ENCODE peak calls at places on chromosome 5, in six cellular contexts. One of them, this sample, is unnamed.

GRCh38 chr5:93092349-93093105 is 488.5 kb downstream of the NR2F1-AS1 start:
- DNase-seq in HS-5: no peak
- DNase-seq in T-helper 2 cell: no peak
- DNase-seq in hepatic stellate cell: no peak
- DNase-seq in T-helper 9 cell: no peak
- DNase-seq in body of pancreas: no peak
- DNase-seq in this sample: no peak

GRCh38 chr5:81852277-81853004 is 101.5 kb upstream of the SSBP2 start:
- DNase-seq in HS-5: no peak
- DNase-seq in T-helper 2 cell: no peak
- DNase-seq in hepatic stellate cell: no peak
- DNase-seq in T-helper 9 cell: no peak
- DNase-seq in body of pancreas: peak; percentile 24
- DNase-seq in this sample: no peak

GRCh38 chr5:34410411-34411139 is 245.6 kb upstream of the RAI14 start:
- DNase-seq in HS-5: no peak
- DNase-seq in T-helper 2 cell: no peak
- DNase-seq in hepatic stellate cell: peak; percentile 17
- DNase-seq in T-helper 9 cell: no peak
- DNase-seq in body of pancreas: no peak
- DNase-seq in this sample: no peak

GRCh38 chr5:139574641-139575312 is 13.6 kb downstream of the UBE2D2 start:
- DNase-seq in HS-5: no peak
- DNase-seq in T-helper 2 cell: no peak
- DNase-seq in hepatic stellate cell: peak; percentile 24
- DNase-seq in T-helper 9 cell: no peak
- DNase-seq in body of pancreas: no peak
- DNase-seq in this sample: peak; percentile 61

GRCh38 chr5:149957855-149958254 is 2.7 kb upstream of the SLC26A2 start:
- DNase-seq in HS-5: no peak
- DNase-seq in T-helper 2 cell: no peak
- DNase-seq in hepatic stellate cell: no peak
- DNase-seq in T-helper 9 cell: no peak
- DNase-seq in body of pancreas: no peak
- DNase-seq in this sample: no peak

GRCh38 chr5:147522435-147522834 is 12.6 kb upstream of the DPYSL3 start:
- DNase-seq in HS-5: peak; percentile 64
- DNase-seq in T-helper 2 cell: no peak
- DNase-seq in hepatic stellate cell: no peak
- DNase-seq in T-helper 9 cell: no peak
- DNase-seq in body of pancreas: no peak
- DNase-seq in this sample: no peak

GRCh38 chr5:136149891-136150290 is 17.2 kb downstream of the SMAD5 start:
- DNase-seq in HS-5: no peak
- DNase-seq in T-helper 2 cell: no peak
- DNase-seq in hepatic stellate cell: no peak
- DNase-seq in T-helper 9 cell: no peak
- DNase-seq in body of pancreas: no peak
- DNase-seq in this sample: no peak

GRCh38 chr5:36398137-36398536 is 96.4 kb upstream of the RANBP3L start:
- DNase-seq in HS-5: no peak
- DNase-seq in T-helper 2 cell: no peak
- DNase-seq in hepatic stellate cell: no peak
- DNase-seq in T-helper 9 cell: no peak
- DNase-seq in body of pancreas: no peak
- DNase-seq in this sample: no peak

GRCh38 chr5:102663771-102664530 is 91.2 kb upstream of the PAM start:
- DNase-seq in HS-5: no peak
- DNase-seq in T-helper 2 cell: no peak
- DNase-seq in hepatic stellate cell: peak; percentile 4
- DNase-seq in T-helper 9 cell: no peak
- DNase-seq in body of pancreas: no peak
- DNase-seq in this sample: no peak

GRCh38 chr5:172903790-172904189 is 55.4 kb upstream of the RPL26L1 start:
- DNase-seq in HS-5: peak; percentile 31
- DNase-seq in T-helper 2 cell: no peak
- DNase-seq in hepatic stellate cell: peak; percentile 51
- DNase-seq in T-helper 9 cell: no peak
- DNase-seq in body of pancreas: peak; percentile 85
- DNase-seq in this sample: no peak

GRCh38 chr5:16906255-16906654 is 29.8 kb downstream of the MYO10 start:
- DNase-seq in HS-5: no peak
- DNase-seq in T-helper 2 cell: no peak
- DNase-seq in hepatic stellate cell: no peak
- DNase-seq in T-helper 9 cell: no peak
- DNase-seq in body of pancreas: no peak
- DNase-seq in this sample: no peak

GRCh38 chr5:147892696-147893296 is 13.5 kb downstream of the C5orf46 start:
- DNase-seq in HS-5: no peak
- DNase-seq in T-helper 2 cell: no peak
- DNase-seq in hepatic stellate cell: peak; percentile 7
- DNase-seq in T-helper 9 cell: no peak
- DNase-seq in body of pancreas: peak; percentile 47
- DNase-seq in this sample: no peak

GRCh38 chr5:76403963-76404693 is 1.0 kb downstream of the IQGAP2 start:
- DNase-seq in HS-5: no peak
- DNase-seq in T-helper 2 cell: peak; percentile 40
- DNase-seq in hepatic stellate cell: no peak
- DNase-seq in T-helper 9 cell: peak; percentile 62
- DNase-seq in body of pancreas: peak; percentile 89
- DNase-seq in this sample: peak; percentile 91

GRCh38 chr5:77499973-77500372 is 7.9 kb upstream of the WDR41 start:
- DNase-seq in HS-5: no peak
- DNase-seq in T-helper 2 cell: no peak
- DNase-seq in hepatic stellate cell: no peak
- DNase-seq in T-helper 9 cell: no peak
- DNase-seq in body of pancreas: no peak
- DNase-seq in this sample: no peak

GRCh38 chr5:171450423-171451246 is 31.2 kb downstream of the FGF18 start:
- DNase-seq in HS-5: peak; percentile 24
- DNase-seq in T-helper 2 cell: no peak
- DNase-seq in hepatic stellate cell: peak; percentile 73
- DNase-seq in T-helper 9 cell: no peak
- DNase-seq in body of pancreas: peak; percentile 54
- DNase-seq in this sample: peak; percentile 31

GRCh38 chr5:10595678-10596309 is 31.9 kb downstream of the ANKRD33B start:
- DNase-seq in HS-5: peak; percentile 94
- DNase-seq in T-helper 2 cell: no peak
- DNase-seq in hepatic stellate cell: peak; percentile 83
- DNase-seq in T-helper 9 cell: no peak
- DNase-seq in body of pancreas: peak; percentile 28
- DNase-seq in this sample: no peak

GRCh38 chr5:142801495-142801871 is 31.3 kb downstream of the ARHGAP26 start:
- DNase-seq in HS-5: no peak
- DNase-seq in T-helper 2 cell: no peak
- DNase-seq in hepatic stellate cell: no peak
- DNase-seq in T-helper 9 cell: no peak
- DNase-seq in body of pancreas: no peak
- DNase-seq in this sample: no peak

GRCh38 chr5:35172526-35172925 is 57.8 kb downstream of the PRLR start:
- DNase-seq in HS-5: no peak
- DNase-seq in T-helper 2 cell: no peak
- DNase-seq in hepatic stellate cell: no peak
- DNase-seq in T-helper 9 cell: no peak
- DNase-seq in body of pancreas: no peak
- DNase-seq in this sample: no peak

GRCh38 chr5:77086611-77087483 is at the start of gene ZBED3:
- DNase-seq in HS-5: peak; percentile 48
- DNase-seq in T-helper 2 cell: peak; percentile 11
- DNase-seq in hepatic stellate cell: peak; percentile 65
- DNase-seq in T-helper 9 cell: peak; percentile 30
- DNase-seq in body of pancreas: peak; percentile 85
- DNase-seq in this sample: peak; percentile 64

GRCh38 chr5:146313027-146313426 is 25.6 kb upstream of the POU4F3 start:
- DNase-seq in HS-5: no peak
- DNase-seq in T-helper 2 cell: no peak
- DNase-seq in hepatic stellate cell: no peak
- DNase-seq in T-helper 9 cell: no peak
- DNase-seq in body of pancreas: no peak
- DNase-seq in this sample: no peak

GRCh38 chr5:154646841-154647759 is 108.1 kb upstream of the LARP1 start:
- DNase-seq in HS-5: no peak
- DNase-seq in T-helper 2 cell: no peak
- DNase-seq in hepatic stellate cell: peak; percentile 37
- DNase-seq in T-helper 9 cell: no peak
- DNase-seq in body of pancreas: peak; percentile 90
- DNase-seq in this sample: peak; percentile 70

GRCh38 chr5:73405691-73406090 is 42.9 kb downstream of the FOXD1 start:
- DNase-seq in HS-5: no peak
- DNase-seq in T-helper 2 cell: no peak
- DNase-seq in hepatic stellate cell: no peak
- DNase-seq in T-helper 9 cell: no peak
- DNase-seq in body of pancreas: no peak
- DNase-seq in this sample: no peak

GRCh38 chr5:148085934-148086333 is 22.2 kb downstream of the SPINK5 start:
- DNase-seq in HS-5: no peak
- DNase-seq in T-helper 2 cell: no peak
- DNase-seq in hepatic stellate cell: no peak
- DNase-seq in T-helper 9 cell: no peak
- DNase-seq in body of pancreas: no peak
- DNase-seq in this sample: no peak

GRCh38 chr5:1493941-1494340 is 29.8 kb downstream of the LPCAT1 start:
- DNase-seq in HS-5: no peak
- DNase-seq in T-helper 2 cell: no peak
- DNase-seq in hepatic stellate cell: no peak
- DNase-seq in T-helper 9 cell: no peak
- DNase-seq in body of pancreas: no peak
- DNase-seq in this sample: no peak

GRCh38 chr5:102625446-102625845 is 126.6 kb upstream of the SLCO6A1 start:
- DNase-seq in HS-5: no peak
- DNase-seq in T-helper 2 cell: no peak
- DNase-seq in hepatic stellate cell: no peak
- DNase-seq in T-helper 9 cell: no peak
- DNase-seq in body of pancreas: no peak
- DNase-seq in this sample: no peak

GRCh38 chr5:159441441-159441840 is 111.2 kb upstream of the IL12B start:
- DNase-seq in HS-5: no peak
- DNase-seq in T-helper 2 cell: no peak
- DNase-seq in hepatic stellate cell: no peak
- DNase-seq in T-helper 9 cell: no peak
- DNase-seq in body of pancreas: no peak
- DNase-seq in this sample: no peak

GRCh38 chr5:106397700-106398099 is 1273.0 kb downstream of the EFNA5 start:
- DNase-seq in HS-5: peak; percentile 97
- DNase-seq in T-helper 2 cell: no peak
- DNase-seq in hepatic stellate cell: peak; percentile 2
- DNase-seq in T-helper 9 cell: no peak
- DNase-seq in body of pancreas: no peak
- DNase-seq in this sample: no peak

GRCh38 chr5:126448720-126449119 is 25.5 kb downstream of the GRAMD2B start:
- DNase-seq in HS-5: no peak
- DNase-seq in T-helper 2 cell: no peak
- DNase-seq in hepatic stellate cell: no peak
- DNase-seq in T-helper 9 cell: no peak
- DNase-seq in body of pancreas: no peak
- DNase-seq in this sample: no peak

GRCh38 chr5:112921833-112922817 is at the start of gene REEP5:
- DNase-seq in HS-5: peak; percentile 19
- DNase-seq in T-helper 2 cell: peak; percentile 70
- DNase-seq in hepatic stellate cell: peak; percentile 85
- DNase-seq in T-helper 9 cell: peak; percentile 75
- DNase-seq in body of pancreas: peak; percentile 88
- DNase-seq in this sample: peak; percentile 78

GRCh38 chr5:1643651-1644392 is 120.1 kb upstream of the LPCAT1 start:
- DNase-seq in HS-5: no peak
- DNase-seq in T-helper 2 cell: no peak
- DNase-seq in hepatic stellate cell: no peak
- DNase-seq in T-helper 9 cell: no peak
- DNase-seq in body of pancreas: no peak
- DNase-seq in this sample: no peak

GRCh38 chr5:504326-505148 is 19.7 kb downstream of the SLC9A3 start:
- DNase-seq in HS-5: no peak
- DNase-seq in T-helper 2 cell: no peak
- DNase-seq in hepatic stellate cell: no peak
- DNase-seq in T-helper 9 cell: no peak
- DNase-seq in body of pancreas: no peak
- DNase-seq in this sample: no peak

GRCh38 chr5:28748446-28748845 is 1710.1 kb upstream of the CDH9 start:
- DNase-seq in HS-5: no peak
- DNase-seq in T-helper 2 cell: no peak
- DNase-seq in hepatic stellate cell: no peak
- DNase-seq in T-helper 9 cell: no peak
- DNase-seq in body of pancreas: no peak
- DNase-seq in this sample: no peak